ENCODE peak calls at places on chromosomes 4 and X, in ten cellular contexts. W is stomach, G is A549, H is HepG2, A is tibial nerve, S is GM12878, U is ovary, P is esophagus muscularis mucosa, M is suprapubic skin, V is K562. Z is an unnamed sample. For H3K4me1, the result is how much of the 10 kb centered on the place peaks cover.

GRCh38 chr4:178814908-178815307 is 1372.7 kb upstream of the AGA start:
- DNase-seq in S (no peak), U (no peak), M (no peak), P (no peak), V (no peak), W (no peak), G (no peak), A (no peak), H (no peak), Z (no peak)

GRCh38 chrX:20529711-20530110 is 263.0 kb upstream of the RPS6KA3 start:
- DNase-seq in P (no peak), G (no peak), M (no peak), A (no peak), S (no peak), V (no peak), W (no peak), H (no peak), U (no peak), Z (no peak)

GRCh38 chr4:74659576-74660411 is 134.5 kb downstream of the BTC start:
- DNase-seq in S (no peak), V (peak), G (peak), U (no peak), H (peak), A (no peak), P (no peak), M (no peak), W (no peak), Z (no peak)

GRCh38 chrX:74270393-74270792 is 33.6 kb upstream of the ZCCHC13 start:
- DNase-seq in P (no peak), U (no peak), S (no peak), H (no peak), A (no peak), W (no peak), M (no peak), V (no peak), G (no peak), Z (no peak)

GRCh38 chrX:115017455-115017854 is at the start of gene IL13RA2:
- DNase-seq in U (no peak), G (no peak), H (no peak), W (no peak), P (no peak), S (no peak), M (no peak), A (no peak), V (peak), Z (no peak)

GRCh38 chr4:137651128-137651527 is 118.8 kb upstream of the PCDH18 start:
- DNase-seq in A (no peak), U (no peak), H (no peak), S (no peak), P (no peak), V (no peak), G (no peak), W (no peak), M (no peak), Z (no peak)

GRCh38 chrX:51641421-51642021 is 22.8 kb upstream of the CENPVL3 start:
- DNase-seq in S (no peak), A (no peak), G (peak), U (no peak), P (no peak), M (no peak), V (peak), H (peak), W (no peak), Z (no peak)

GRCh38 chr4:88130544-88131305 is 27.7 kb downstream of the ABCG2 start:
- DNase-seq in S (no peak), G (no peak), M (no peak), H (no peak), U (no peak), P (no peak), W (no peak), V (no peak), A (no peak), Z (no peak)

GRCh38 chr4:170423137-170423536 is 333.4 kb upstream of the AADAT start:
- DNase-seq in S (no peak), P (no peak), M (no peak), G (no peak), V (no peak), A (no peak), U (no peak), H (no peak), W (no peak), Z (no peak)

GRCh38 chrX:20240201-20240600 is 26.5 kb downstream of the RPS6KA3 start:
- DNase-seq in V (no peak), G (no peak), M (no peak), A (no peak), W (no peak), S (no peak), H (no peak), U (no peak), P (no peak), Z (no peak)

GRCh38 chr4:185165605-185166063 is 22.6 kb downstream of the SLC25A4 start:
- DNase-seq in A (no peak), S (peak), M (no peak), G (no peak), H (no peak), V (no peak), U (no peak), W (no peak), P (no peak), Z (no peak)

GRCh38 chr4:185171373-185172071 is 28.5 kb downstream of the SLC25A4 start:
- DNase-seq in U (no peak), M (no peak), V (no peak), P (no peak), H (no peak), A (no peak), G (no peak), S (peak), W (no peak), Z (no peak)

GRCh38 chr4:185167205-185167604 is 24.1 kb downstream of the SLC25A4 start:
- DNase-seq in U (no peak), S (no peak), M (no peak), G (no peak), P (no peak), W (no peak), V (no peak), A (no peak), H (no peak), Z (no peak)
- TF ChIP-seq EP300 in U (no peak), S (no peak), M (no peak), G (no peak), P (no peak), W (no peak), V (peak), A (no peak), H (no peak), Z (no peak)

GRCh38 chr4:139556071-139556734 is at the start of gene SETD7:
- DNase-seq in V (peak), S (no peak), A (peak), U (peak), H (no peak), P (peak), W (peak), M (peak), G (peak), Z (peak)
- TF ChIP-seq POLR2A in V (no peak), S (peak), A (peak), U (peak), H (no peak), P (peak), W (no peak), M (peak), G (peak), Z (peak)

DNA sequence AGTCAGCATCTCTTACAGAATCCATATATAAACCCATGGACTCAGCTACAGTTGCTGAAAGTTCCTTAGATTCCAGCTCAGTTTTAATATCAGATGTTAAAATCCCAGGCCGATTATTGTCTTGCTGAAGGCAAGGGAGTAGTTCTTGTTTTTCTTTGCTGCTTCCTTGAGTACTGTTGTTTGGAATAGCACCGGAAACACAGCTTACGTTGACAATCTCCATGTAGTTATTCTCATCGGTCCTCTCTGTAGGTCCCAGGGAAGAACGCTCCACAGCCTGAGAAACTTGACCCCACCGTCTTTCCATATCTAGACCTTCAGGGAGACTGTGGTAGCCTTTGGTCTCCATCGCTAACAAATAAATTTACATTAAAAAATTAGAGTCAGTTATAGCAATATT is 5.7 kb downstream of the NR3C2 start:
- DNase-seq in H (no peak), A (no peak), M (no peak), G (no peak), S (no peak), P (no peak), U (no peak), V (no peak), W (no peak), Z (no peak)
- H3K4me1 ChIP-seq in H (under half), A (half or more), M (under half), G (under half), S (under half), P (under half), U (under half), V (under half), W (under half), Z (under half)

GRCh38 chr4:35520059-35520458 is 724.3 kb downstream of the ARAP2 start:
- DNase-seq in H (no peak), S (no peak), A (no peak), V (no peak), W (peak), G (no peak), P (no peak), M (no peak), U (no peak), Z (no peak)
- TF ChIP-seq EP300 in H (no peak), S (no peak), A (no peak), V (no peak), W (no peak), G (no peak), P (no peak), M (no peak), U (no peak), Z (no peak)

GRCh38 chr4:3073158-3074077 is 920 bp downstream of the HTT-AS start:
- DNase-seq in P (no peak), V (no peak), S (no peak), M (peak), G (no peak), W (no peak), A (no peak), H (peak), U (no peak), Z (no peak)
- TF ChIP-seq POLR2A in P (no peak), V (peak), S (peak), M (no peak), G (peak), W (no peak), A (no peak), H (peak), U (no peak), Z (no peak)

Z was measured in upper lobe of left lung.